ENCODE peak calls at places on chromosomes 2 and 18, in nine cellular contexts. K is PC-3; A is hepatocyte; S is right atrium auricular region; N is tibial artery; U is A549; V is GM23248; Z is CD4-positive, alpha-beta memory T cell; X is kidney epithelial cell. C is an unnamed sample.

GRCh38 chr2:28588231-28588725 is 92.4 kb downstream of the PLB1 start:
- DNase-seq in K (no peak), A (no peak), S (no peak), N (no peak), U (no peak), V (no peak), Z (no peak), X (no peak), C (no peak)

GRCh38 chr18:45962866-45963265 is 4.3 kb downstream of the EPG5 start:
- DNase-seq in K (peak), A (no peak), S (no peak), N (no peak), U (no peak), V (peak), Z (no peak), X (peak), C (peak)

GRCh38 chr2:76448956-76449355 is 738.2 kb upstream of the GCFC2 start:
- DNase-seq in K (no peak), A (no peak), S (no peak), N (no peak), U (no peak), V (no peak), Z (no peak), X (no peak), C (no peak)

GRCh38 chr2:118121986-118122767 is 33.9 kb downstream of the INSIG2 start:
- DNase-seq in K (peak), A (no peak), S (no peak), N (no peak), U (no peak), V (peak), Z (no peak), X (no peak), C (no peak)

GRCh38 chr2:120850551-120850950 is 114.9 kb downstream of the GLI2 start:
- DNase-seq in K (no peak), A (no peak), S (no peak), N (no peak), U (no peak), V (no peak), Z (no peak), X (no peak), C (no peak)

GRCh38 chr18:31252522-31252921 is 65.4 kb upstream of the DSG1 start:
- DNase-seq in K (no peak), A (no peak), S (no peak), N (no peak), U (no peak), V (no peak), Z (no peak), X (no peak), C (no peak)

GRCh38 chr2:218006741-218007140 is 3.9 kb upstream of the TNS1 start:
- DNase-seq in K (peak), A (peak), S (no peak), N (no peak), U (no peak), V (peak), Z (no peak), X (no peak), C (no peak)

GRCh38 chr2:109500910-109501309 is 112.9 kb downstream of the SEPTIN10 start:
- DNase-seq in K (no peak), A (no peak), S (no peak), N (no peak), U (no peak), V (no peak), Z (no peak), X (no peak), C (no peak)

GRCh38 chr2:84048964-84049363 is 410.1 kb downstream of the SUCLG1 start:
- DNase-seq in K (no peak), A (no peak), S (no peak), N (no peak), U (no peak), V (no peak), Z (no peak), X (no peak), C (no peak)

GRCh38 chr2:196584903-196585302 is 54.6 kb upstream of the CCDC150 start:
- DNase-seq in K (peak), A (no peak), S (no peak), N (no peak), U (no peak), V (no peak), Z (no peak), X (no peak), C (no peak)

GRCh38 chr2:112924855-112925254 is 13.9 kb downstream of the IL37 start:
- DNase-seq in K (no peak), A (peak), S (no peak), N (no peak), U (no peak), V (no peak), Z (no peak), X (no peak), C (no peak)

GRCh38 chr2:111900859-111901258 is 2.5 kb downstream of the MERTK start:
- DNase-seq in K (peak), A (peak), S (no peak), N (no peak), U (peak), V (peak), Z (no peak), X (no peak), C (no peak)

GRCh38 chr2:9288681-9289338 is 82.2 kb downstream of the ASAP2 start:
- DNase-seq in K (peak), A (no peak), S (no peak), N (no peak), U (no peak), V (peak), Z (no peak), X (no peak), C (no peak)

GRCh38 chr2:43453771-43454170 is 142.1 kb downstream of the THADA start:
- DNase-seq in K (no peak), A (no peak), S (no peak), N (no peak), U (no peak), V (no peak), Z (no peak), X (no peak), C (no peak)

GRCh38 chr2:134137182-134137595 is 116.7 kb upstream of the MGAT5 start:
- DNase-seq in K (peak), A (no peak), S (no peak), N (peak), U (no peak), V (peak), Z (no peak), X (no peak), C (no peak)

GRCh38 chr2:148756292-148756975 is 111.9 kb downstream of the EPC2 start:
- DNase-seq in K (peak), A (no peak), S (no peak), N (no peak), U (no peak), V (peak), Z (no peak), X (no peak), C (peak)

GRCh38 chr2:19488009-19488691 is 129.7 kb upstream of the OSR1 start:
- DNase-seq in K (peak), A (no peak), S (no peak), N (no peak), U (peak), V (peak), Z (no peak), X (peak), C (peak)

GRCh38 chr2:29878898-29879297 is 42.5 kb downstream of the ALK start:
- DNase-seq in K (peak), A (no peak), S (no peak), N (no peak), U (peak), V (peak), Z (no peak), X (peak), C (no peak)

GRCh38 chr18:59691046-59691395 is 6.2 kb downstream of the CCBE1 start:
- DNase-seq in K (peak), A (no peak), S (no peak), N (no peak), U (no peak), V (peak), Z (no peak), X (no peak), C (no peak)

GRCh38 chr2:133651861-133652260 is 83.6 kb upstream of the NCKAP5 start:
- DNase-seq in K (no peak), A (no peak), S (no peak), N (no peak), U (no peak), V (peak), Z (no peak), X (no peak), C (no peak)

GRCh38 chr18:67318651-67319050 is 197.9 kb downstream of the DSEL start:
- DNase-seq in K (peak), A (no peak), S (no peak), N (no peak), U (no peak), V (peak), Z (no peak), X (no peak), C (peak)

GRCh38 chr2:191355170-191355758 is 110.1 kb downstream of the MYO1B start:
- DNase-seq in K (no peak), A (no peak), S (no peak), N (no peak), U (no peak), V (no peak), Z (no peak), X (no peak), C (no peak)

GRCh38 chr2:169229590-169229989 is 132.7 kb downstream of the LRP2 start:
- DNase-seq in K (no peak), A (no peak), S (no peak), N (no peak), U (no peak), V (no peak), Z (no peak), X (no peak), C (no peak)

GRCh38 chr18:54390838-54391237 is 33.1 kb downstream of the C18orf54 start:
- DNase-seq in K (no peak), A (no peak), S (no peak), N (no peak), U (no peak), V (no peak), Z (no peak), X (no peak), C (no peak)

GRCh38 chr18:42296723-42297122 is 341.7 kb downstream of the PIK3C3 start:
- DNase-seq in K (no peak), A (no peak), S (no peak), N (no peak), U (no peak), V (peak), Z (no peak), X (no peak), C (no peak)

GRCh38 chr2:64854773-64855237 is 134.4 kb upstream of the SLC1A4 start:
- DNase-seq in K (no peak), A (no peak), S (no peak), N (peak), U (no peak), V (peak), Z (no peak), X (no peak), C (no peak)

GRCh38 chr2:222052934-222053367 is 245.8 kb downstream of the PAX3 start:
- DNase-seq in K (peak), A (no peak), S (no peak), N (no peak), U (no peak), V (no peak), Z (no peak), X (no peak), C (no peak)

GRCh38 chr18:45416168-45416567 is 199.1 kb upstream of the SLC14A2 start:
- DNase-seq in K (no peak), A (peak), S (no peak), N (no peak), U (no peak), V (no peak), Z (no peak), X (peak), C (peak)

GRCh38 chr18:53153281-53153680 is 813.3 kb downstream of the DCC start:
- DNase-seq in K (peak), A (peak), S (no peak), N (no peak), U (peak), V (no peak), Z (no peak), X (no peak), C (no peak)

GRCh38 chr2:80102026-80102425 is 202.5 kb downstream of the LRRTM1 start:
- DNase-seq in K (peak), A (no peak), S (no peak), N (no peak), U (no peak), V (peak), Z (no peak), X (no peak), C (peak)

GRCh38 chr2:64204006-64204632 is 59.9 kb upstream of the PELI1 start:
- DNase-seq in K (no peak), A (peak), S (no peak), N (peak), U (no peak), V (peak), Z (peak), X (no peak), C (no peak)

GRCh38 chr2:236085647-236086046 is 82.5 kb downstream of the GBX2 start:
- DNase-seq in K (no peak), A (no peak), S (no peak), N (no peak), U (no peak), V (no peak), Z (no peak), X (no peak), C (no peak)

GRCh38 chr2:80778704-80779103 is 474.2 kb upstream of the LRRTM1 start:
- DNase-seq in K (no peak), A (no peak), S (no peak), N (no peak), U (no peak), V (no peak), Z (no peak), X (no peak), C (no peak)

GRCh38 chr2:233700028-233700635 is 7.4 kb downstream of the UGT1A6 start:
- DNase-seq in K (peak), A (peak), S (no peak), N (no peak), U (peak), V (peak), Z (no peak), X (peak), C (peak)

GRCh38 chr2:101770672-101771071 is 73.2 kb downstream of the MAP4K4 start:
- DNase-seq in K (peak), A (peak), S (no peak), N (no peak), U (peak), V (peak), Z (no peak), X (no peak), C (no peak)

GRCh38 chr2:141557329-141558098 is 573.3 kb downstream of the LRP1B start:
- DNase-seq in K (peak), A (peak), S (no peak), N (no peak), U (no peak), V (peak), Z (no peak), X (peak), C (peak)

GRCh38 chr2:168607992-168608391 is 151.9 kb downstream of the CERS6 start:
- DNase-seq in K (no peak), A (no peak), S (no peak), N (no peak), U (no peak), V (peak), Z (no peak), X (no peak), C (no peak)

GRCh38 chr18:75139226-75139911 is 69.6 kb downstream of the PTGR3 start:
- DNase-seq in K (no peak), A (no peak), S (peak), N (no peak), U (no peak), V (no peak), Z (no peak), X (no peak), C (no peak)

GRCh38 chr2:128237911-128238697 is 80.6 kb downstream of the HS6ST1 start:
- DNase-seq in K (no peak), A (no peak), S (peak), N (no peak), U (no peak), V (no peak), Z (no peak), X (no peak), C (no peak)

DNA sequence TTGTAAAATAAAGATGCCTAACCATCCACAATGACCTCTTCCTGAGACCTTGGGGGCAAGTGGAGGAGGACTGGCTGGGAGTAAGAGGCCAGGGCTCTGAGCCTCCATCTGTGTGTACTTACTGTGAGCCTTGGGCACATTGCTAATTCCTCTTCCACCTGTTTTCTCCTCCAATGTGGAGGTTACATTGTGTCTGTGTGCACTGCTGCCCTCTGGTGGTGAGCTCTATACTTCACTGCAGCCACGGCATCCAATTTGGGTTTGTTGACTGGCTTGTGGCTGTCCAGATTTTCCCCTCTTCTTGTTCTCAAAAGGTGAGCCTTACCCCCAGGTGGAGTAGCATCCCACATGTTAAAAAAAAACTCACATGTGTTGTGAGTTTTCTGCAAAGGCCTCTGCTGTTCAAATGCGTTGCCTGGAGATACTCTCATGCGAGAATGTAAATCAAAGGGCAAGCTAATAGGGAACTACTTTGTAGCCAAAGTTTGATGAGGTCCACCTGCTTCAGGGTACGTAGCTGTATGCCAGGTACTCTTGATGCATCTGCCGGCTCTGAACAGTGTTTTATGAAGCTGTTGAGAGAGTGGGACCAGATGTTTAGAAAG is 80.8 kb downstream of the APOB start:
- DNase-seq in K (peak), A (peak), S (peak), N (peak), U (peak), V (peak), Z (peak), X (no peak), C (no peak)
- H3K4me3 ChIP-seq in K (no peak), A (no peak), S (no peak), N (no peak), U (no peak), V (no peak), Z (no peak), X (no peak), C (no peak)

GRCh38 chr2:171600126-171600525 is 77.9 kb downstream of the CYBRD1 start:
- DNase-seq in K (no peak), A (no peak), S (no peak), N (no peak), U (no peak), V (no peak), Z (no peak), X (no peak), C (no peak)

GRCh38 chr2:171595896-171596295 is 73.6 kb downstream of the CYBRD1 start:
- DNase-seq in K (peak), A (peak), S (no peak), N (no peak), U (no peak), V (peak), Z (no peak), X (peak), C (peak)

GRCh38 chr2:171592026-171592555 is 69.8 kb downstream of the CYBRD1 start:
- DNase-seq in K (no peak), A (no peak), S (no peak), N (no peak), U (no peak), V (peak), Z (no peak), X (no peak), C (no peak)

GRCh38 chr2:171598713-171599319 is 76.5 kb downstream of the CYBRD1 start:
- DNase-seq in K (peak), A (peak), S (no peak), N (no peak), U (peak), V (peak), Z (peak), X (peak), C (no peak)

GRCh38 chr2:171595456-171595855 is 73.2 kb downstream of the CYBRD1 start:
- DNase-seq in K (no peak), A (no peak), S (no peak), N (no peak), U (no peak), V (peak), Z (no peak), X (no peak), C (no peak)
- H3K4me3 ChIP-seq in K (no peak), A (no peak), S (no peak), N (no peak), U (no peak), V (no peak), Z (no peak), X (no peak), C (no peak)

GRCh38 chr18:21162786-21163185 is 51.2 kb upstream of the ROCK1 start:
- DNase-seq in K (no peak), A (no peak), S (no peak), N (no peak), U (no peak), V (no peak), Z (no peak), X (no peak), C (no peak)

GRCh38 chr18:21167641-21168372 is 56.2 kb upstream of the ROCK1 start:
- DNase-seq in K (peak), A (peak), S (no peak), N (no peak), U (no peak), V (no peak), Z (no peak), X (no peak), C (no peak)

GRCh38 chr18:21163647-21164625 is 52.3 kb upstream of the ROCK1 start:
- DNase-seq in K (peak), A (no peak), S (no peak), N (peak), U (no peak), V (peak), Z (no peak), X (no peak), C (peak)

GRCh38 chr18:21168880-21169279 is 57.3 kb upstream of the ROCK1 start:
- DNase-seq in K (peak), A (no peak), S (no peak), N (no peak), U (no peak), V (no peak), Z (no peak), X (no peak), C (no peak)

DNA sequence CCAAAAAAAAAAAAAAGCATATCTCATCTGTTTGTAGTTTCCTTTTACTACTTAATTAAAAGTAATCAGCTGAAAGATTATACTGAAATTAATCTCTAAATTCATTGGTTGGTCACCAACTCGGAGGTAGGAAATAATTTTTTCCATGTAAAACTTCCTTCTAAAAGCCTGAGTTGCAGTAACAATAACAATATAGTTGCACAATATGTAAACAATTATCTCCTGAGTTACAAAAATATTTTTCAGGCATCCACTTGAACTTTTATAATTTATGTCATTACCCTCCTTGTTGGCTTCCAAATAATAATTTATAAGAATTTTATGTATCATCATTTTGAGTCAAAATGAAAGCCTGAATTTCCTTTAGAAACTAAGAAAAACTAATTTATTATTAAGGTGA is 53.1 kb upstream of the ROCK1 start:
- DNase-seq in K (no peak), A (no peak), S (no peak), N (no peak), U (no peak), V (peak), Z (no peak), X (no peak), C (no peak)
- H3K4me3 ChIP-seq in K (peak), A (no peak), S (no peak), N (no peak), U (no peak), V (peak), Z (no peak), X (no peak), C (no peak)

DNA sequence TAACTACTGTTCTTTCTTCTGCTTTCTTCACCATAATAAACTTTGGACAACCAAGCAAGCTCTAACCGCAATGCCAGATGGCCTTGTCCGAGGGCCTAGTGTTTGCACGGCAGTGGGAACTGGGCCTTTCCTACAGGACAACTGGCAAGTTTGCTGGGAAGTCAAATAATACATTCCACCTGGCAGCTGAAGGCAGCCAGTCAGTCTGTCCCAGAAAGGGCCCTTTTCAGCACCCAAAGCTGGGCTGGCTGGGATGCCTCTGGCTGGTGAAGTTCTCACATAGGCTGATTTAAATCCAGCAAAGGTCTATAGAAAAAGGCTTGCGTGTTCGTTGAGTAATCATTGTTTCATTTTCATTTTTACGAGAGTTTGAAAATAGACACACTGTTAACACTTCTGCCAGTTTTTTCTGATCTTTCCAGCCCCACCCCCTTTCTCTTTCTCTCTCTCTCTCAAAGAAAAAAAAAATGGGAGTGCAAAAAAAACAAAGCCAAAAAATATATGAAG is 110.0 kb upstream of the EPAS1 start:
- DNase-seq in K (peak), A (no peak), S (peak), N (peak), U (no peak), V (peak), Z (peak), X (no peak), C (peak)
- H3K4me3 ChIP-seq in K (peak), A (no peak), S (no peak), N (peak), U (no peak), V (peak), Z (peak), X (no peak), C (peak)

GRCh38 chr18:63028380-63028779 is 291.2 kb downstream of the BCL2 start:
- DNase-seq in K (no peak), A (no peak), S (no peak), N (no peak), U (no peak), V (no peak), Z (no peak), X (no peak), C (no peak)
- H3K4me3 ChIP-seq in K (no peak), A (no peak), S (no peak), N (no peak), U (no peak), V (no peak), Z (no peak), X (no peak), C (no peak)

C was measured in BJ.